ENCODE peak calls at places on chromosomes 2 and 18, in five cellular contexts. U, Q, Y, P and G are unnamed samples. For H3K36me3, the result is how much of the 10 kb centered on the place peaks cover.

GRCh38 chr2:105866439-105867170 is 121.9 kb downstream of the NCK2 start:
- DNase-seq in U (no peak), Q (peak), Y (peak), P (no peak), G (no peak)

GRCh38 chr2:162029287-162029901 is 44.6 kb downstream of the DPP4 start:
- DNase-seq in U (peak), Q (no peak), Y (peak), P (no peak), G (peak)

GRCh38 chr2:216735086-216735485 is 39.7 kb upstream of the IGFBP5 start:
- DNase-seq in U (no peak), Q (no peak), Y (no peak), P (no peak), G (no peak)

GRCh38 chr18:10739152-10739551 is 213.3 kb downstream of the NAPG start:
- DNase-seq in U (no peak), Q (no peak), Y (peak), P (no peak), G (no peak)

GRCh38 chr18:57864615-57865121 is 61.6 kb upstream of the ATP8B1 start:
- DNase-seq in U (no peak), Q (no peak), Y (no peak), P (no peak), G (no peak)

GRCh38 chr2:74573747-74574562 is 19.4 kb downstream of the DOK1 start:
- DNase-seq in U (no peak), Q (no peak), Y (peak), P (no peak), G (no peak)

GRCh38 chr2:129242201-129242710 is 737.2 kb upstream of the RAB6C start:
- DNase-seq in U (no peak), Q (no peak), Y (no peak), P (no peak), G (no peak)

GRCh38 chr2:67108231-67108630 is 288.9 kb upstream of the ETAA1 start:
- DNase-seq in U (no peak), Q (no peak), Y (no peak), P (no peak), G (no peak)

GRCh38 chr2:163751696-163752095 is 15.9 kb upstream of the FIGN start:
- DNase-seq in U (no peak), Q (no peak), Y (no peak), P (no peak), G (no peak)

GRCh38 chr2:60414731-60415130 is 138.7 kb downstream of the BCL11A start:
- DNase-seq in U (no peak), Q (no peak), Y (peak), P (no peak), G (no peak)

GRCh38 chr18:62760403-62760734 is 45.0 kb downstream of the PHLPP1 start:
- DNase-seq in U (no peak), Q (peak), Y (no peak), P (peak), G (no peak)
- H3K4me3 ChIP-seq in U (no peak), Q (peak), Y (no peak), P (no peak), G (no peak)

DNA sequence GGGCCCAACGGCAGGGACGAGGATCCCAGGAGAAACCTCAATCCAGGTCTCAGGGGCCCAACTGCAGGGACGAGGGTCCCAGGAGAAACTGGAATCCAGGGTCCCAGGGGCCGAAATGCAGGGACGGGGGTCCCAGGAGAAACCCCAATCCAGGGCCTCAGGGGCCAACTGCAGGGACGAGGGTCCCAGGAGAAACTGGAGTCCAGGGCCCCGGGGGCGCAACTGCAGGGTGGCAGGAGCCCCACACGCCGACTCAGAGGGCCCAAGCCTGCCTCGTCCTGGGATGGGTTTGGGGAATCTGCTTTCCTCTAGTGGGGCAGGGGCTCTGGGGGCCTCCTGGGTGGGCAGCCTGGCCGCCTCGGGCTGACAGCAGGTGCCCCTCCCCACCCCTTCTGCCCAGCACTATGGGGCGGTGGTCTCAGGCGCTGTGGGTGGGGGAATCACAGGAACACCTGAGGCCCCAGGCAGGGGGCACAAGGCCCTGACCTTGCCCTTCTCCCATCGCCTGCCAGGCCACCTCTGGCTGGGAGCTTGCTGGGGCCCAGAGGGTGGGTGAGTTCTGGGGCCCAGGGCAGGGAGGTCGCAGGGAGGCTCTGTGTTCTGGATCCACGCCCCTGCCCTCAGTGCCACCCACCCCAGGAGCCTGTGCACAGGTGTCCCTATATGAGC is 7.1 kb downstream of the RTP5 start:
- DNase-seq in U (no peak), Q (no peak), Y (no peak), P (no peak), G (peak)
- H3K9ac ChIP-seq in U (no peak), Q (no peak), Y (no peak), P (no peak), G (no peak)

GRCh38 chr2:239114616-239115265 is 266.9 kb downstream of the TWIST2 start:
- DNase-seq in U (no peak), Q (no peak), Y (no peak), P (peak), G (no peak)
- H3K36me3 ChIP-seq in U (under half), Q (under half), Y (under half), P (under half), G (under half)

DNA sequence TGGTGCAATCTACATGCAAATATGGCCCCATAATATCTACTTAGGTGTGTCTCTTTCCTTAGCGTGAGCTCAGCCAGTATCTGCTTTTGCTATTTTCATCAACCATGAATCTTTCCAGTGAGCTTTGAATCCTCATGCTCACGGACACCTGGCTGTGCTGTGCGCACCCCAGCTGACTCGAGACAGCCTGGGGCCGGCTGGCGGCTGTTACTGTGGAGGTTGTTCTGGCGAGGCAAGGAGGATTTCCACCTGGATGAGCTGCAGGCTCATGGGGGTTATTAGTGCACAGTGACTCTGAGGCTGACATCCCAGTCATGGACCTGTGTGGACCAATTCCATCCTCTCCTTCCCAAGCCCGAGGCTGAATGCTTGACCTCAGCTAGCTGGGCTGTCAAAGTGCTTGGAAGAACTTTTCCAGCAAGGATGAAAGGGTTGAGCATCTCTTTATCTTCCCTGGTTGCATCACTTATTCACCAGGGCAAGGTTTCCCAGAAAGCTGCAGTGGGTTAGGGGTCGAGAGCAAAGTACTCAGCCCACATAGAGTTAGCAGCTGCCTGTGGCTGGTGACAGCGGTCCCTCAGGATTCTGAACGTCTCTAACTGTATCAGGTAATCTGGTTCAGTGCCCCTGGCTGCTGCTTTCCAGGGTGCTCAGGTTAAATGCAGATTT is 141.7 kb downstream of the ARL4C start:
- DNase-seq in U (no peak), Q (peak), Y (no peak), P (peak), G (no peak)
- H3K4me3 ChIP-seq in U (no peak), Q (peak), Y (no peak), P (no peak), G (no peak)

GRCh38 chr2:26970244-26970927 is at the start of gene MAPRE3:
- DNase-seq in U (peak), Q (peak), Y (peak), P (peak), G (peak)
- H3K9ac ChIP-seq in U (peak), Q (no peak), Y (peak), P (peak), G (peak)

GRCh38 chr2:239143858-239144712 is 256.7 kb downstream of the HDAC4 start:
- DNase-seq in U (peak), Q (peak), Y (peak), P (peak), G (no peak)
- H3K36me3 ChIP-seq in U (under half), Q (under half), Y (under half), P (under half), G (under half)

DNA sequence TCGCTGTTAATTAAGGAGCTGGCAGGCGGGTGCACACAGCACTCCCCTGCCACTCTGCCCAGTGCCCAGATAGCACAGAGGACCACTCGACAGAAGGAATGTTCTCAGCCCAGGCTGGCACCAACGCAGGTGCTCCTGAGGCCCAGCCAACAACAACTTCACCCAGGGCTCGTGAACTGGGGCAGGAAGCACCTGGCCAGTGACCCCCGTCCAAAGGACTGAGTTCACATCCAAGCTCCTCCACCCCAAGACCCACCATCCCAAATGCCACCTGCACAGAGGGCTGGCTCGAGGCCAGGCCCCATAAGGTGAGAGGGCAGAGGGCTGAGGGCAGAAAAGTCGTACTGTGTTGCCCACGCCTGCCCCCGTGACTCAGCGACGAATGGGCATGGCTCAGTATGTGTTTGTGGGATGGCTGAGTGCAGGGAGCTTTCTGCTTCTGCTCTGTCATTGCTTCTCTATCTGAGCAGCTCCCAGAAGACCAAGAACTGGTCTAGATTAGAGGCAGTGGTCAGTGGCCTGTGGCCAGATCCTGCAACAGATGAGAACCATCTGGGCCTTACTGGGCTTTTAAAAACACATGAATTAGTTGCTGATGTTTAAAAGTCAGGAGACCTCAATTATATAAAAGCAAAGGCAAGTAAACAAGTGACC is 68.4 kb downstream of the POLR1A start:
- DNase-seq in U (no peak), Q (no peak), Y (no peak), P (no peak), G (peak)
- H3K4me3 ChIP-seq in U (no peak), Q (no peak), Y (no peak), P (no peak), G (no peak)